ENCODE peak calls at places on chromosomes 1 and 21, in five cellular contexts. V is transverse colon, S is mucosa of descending colon, E is IMR-90, Z is heart right ventricle. T is an unnamed sample.

GRCh38 chr1:19009882-19010321 is 53.4 kb upstream of the IFFO2 start:
- DNase-seq in Z (no peak), S (no peak), E (peak; percentile 93), V (no peak), T (no peak)

GRCh38 chr1:212219679-212220463 is 65.3 kb upstream of the PPP2R5A start:
- DNase-seq in E (peak; percentile 38), S (no peak), V (no peak), Z (no peak), T (no peak)

GRCh38 chr1:198088360-198089071 is 68.3 kb upstream of the NEK7 start:
- DNase-seq in V (no peak), Z (no peak), S (no peak), E (peak; percentile 75), T (no peak)

GRCh38 chr1:82398357-82398756 is 597.6 kb downstream of the ADGRL2 start:
- DNase-seq in Z (no peak), E (no peak), V (no peak), S (no peak), T (no peak)

GRCh38 chr1:185850366-185850765 is 116.2 kb downstream of the HMCN1 start:
- DNase-seq in V (no peak), E (peak; percentile 30), Z (no peak), S (no peak), T (no peak)

GRCh38 chr21:21673959-21674358 is 675.8 kb downstream of the NCAM2 start:
- DNase-seq in Z (no peak), E (no peak), S (no peak), V (no peak), T (no peak)

GRCh38 chr1:52727114-52727586 is 897 bp downstream of the ZYG11B start:
- DNase-seq in Z (no peak), S (peak; percentile 21), V (peak; percentile 23), E (no peak), T (peak; percentile 27)

GRCh38 chr1:184755226-184756065 is 788 bp upstream of the EDEM3 start:
- DNase-seq in V (peak; percentile 13), Z (no peak), S (peak; percentile 49), E (no peak), T (peak; percentile 42)

GRCh38 chr1:181443231-181443853 is 40.0 kb upstream of the CACNA1E start:
- DNase-seq in S (no peak), E (no peak), V (no peak), Z (no peak), T (no peak)

GRCh38 chr1:207672525-207673130 is 27.7 kb downstream of the CR1L start:
- DNase-seq in V (peak; percentile 25), E (peak; percentile 21), S (peak; percentile 57), Z (no peak), T (peak; percentile 22)

GRCh38 chr21:17834639-17835354 is 15.6 kb upstream of the C21orf91 start:
- DNase-seq in E (no peak), Z (no peak), S (no peak), V (no peak), T (no peak)

GRCh38 chr1:193190096-193190744 is 3.8 kb upstream of the B3GALT2 start:
- DNase-seq in E (peak; percentile 33), V (no peak), S (no peak), Z (no peak), T (no peak)

DNA sequence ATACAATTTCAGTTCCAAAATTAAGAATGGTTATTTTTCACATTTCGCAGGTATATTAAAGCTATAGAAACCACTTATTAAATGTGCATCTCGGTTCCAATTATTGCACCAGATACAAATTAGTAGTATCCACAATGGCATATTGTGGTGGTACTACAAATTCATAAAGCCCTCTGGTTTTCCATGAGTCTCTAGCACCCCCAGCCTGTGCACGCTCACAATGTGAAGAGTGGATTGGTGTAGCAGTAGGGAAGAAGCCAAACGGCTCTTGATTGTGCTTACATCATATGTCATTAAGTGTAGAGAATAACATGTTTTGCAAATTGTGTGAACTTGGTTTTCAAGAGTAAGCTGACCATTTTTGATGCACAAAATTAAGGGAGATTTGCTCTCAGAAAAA is 1.9 kb upstream of the BRINP3 start:
- DNase-seq in V (peak; percentile 16), E (no peak), Z (no peak), S (peak; percentile 51), T (peak; percentile 32)
- TF ChIP-seq CTCF in V (no peak), E (no peak), Z (no peak), S (no peak), T (no peak)

GRCh38 chr1:66294692-66295384 is 239.1 kb upstream of the SGIP1 start:
- DNase-seq in E (peak; percentile 70), V (no peak), Z (no peak), S (no peak), T (no peak)

GRCh38 chr1:66298427-66298826 is 235.5 kb upstream of the SGIP1 start:
- DNase-seq in S (peak; percentile 53), E (no peak), Z (no peak), V (no peak), T (peak; percentile 56)

GRCh38 chr1:66295821-66296220 is 238.1 kb upstream of the SGIP1 start:
- DNase-seq in V (no peak), Z (no peak), E (no peak), S (no peak), T (no peak)

GRCh38 chr1:66296901-66297300 is 237.1 kb upstream of the SGIP1 start:
- DNase-seq in E (no peak), V (no peak), S (no peak), Z (no peak), T (no peak)

DNA sequence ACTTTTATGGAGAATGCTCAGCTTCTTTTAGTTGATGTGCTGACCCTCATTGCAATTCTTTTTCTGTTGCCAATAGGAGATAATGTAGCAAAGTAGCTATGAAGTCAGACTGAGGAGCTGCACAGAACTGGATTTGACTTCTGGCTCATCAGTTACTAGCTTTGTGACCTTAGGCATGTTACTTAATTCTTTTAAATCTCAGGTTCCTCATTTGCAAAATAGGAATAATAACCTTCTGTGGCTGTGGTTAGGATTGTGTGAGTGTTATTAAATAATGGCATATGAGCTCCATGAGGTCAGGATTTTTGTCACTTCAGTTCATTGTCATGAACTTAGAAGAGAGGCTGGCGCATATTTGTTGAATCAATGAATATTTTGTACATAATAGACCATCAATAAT is 237.6 kb upstream of the SGIP1 start:
- DNase-seq in V (no peak), Z (no peak), E (no peak), S (no peak), T (no peak)
- H3K4me1 ChIP-seq in V (no peaks in the 10 kb centered on the region), Z (peaks cover 44% of the 10 kb centered on the region), E (peaks cover 5% of the 10 kb centered on the region), S (no peaks in the 10 kb centered on the region), T (no peaks in the 10 kb centered on the region)

DNA sequence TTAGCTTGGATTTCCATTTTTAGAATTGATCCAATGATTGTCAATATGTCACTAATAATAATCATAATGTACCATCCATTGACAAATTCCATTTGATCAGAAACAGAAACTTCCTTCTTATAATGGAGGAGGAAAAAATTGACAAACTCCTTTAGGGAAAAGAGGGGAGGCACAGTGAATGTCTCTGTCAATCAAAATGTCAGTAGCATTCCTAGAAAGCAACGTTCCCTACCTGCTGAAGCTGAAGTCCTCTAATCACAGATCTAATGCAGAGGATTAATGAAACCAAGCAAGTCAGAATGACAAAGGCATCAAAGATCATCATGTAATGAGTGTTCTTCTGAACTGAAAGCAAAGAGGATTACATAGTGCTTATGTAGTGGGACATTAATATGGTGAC is 22.4 kb downstream of the MCOLN3 start:
- DNase-seq in E (no peak), Z (no peak), S (no peak), V (no peak), T (no peak)
- TF ChIP-seq CTCF in E (no peak), Z (no peak), S (no peak), V (no peak), T (no peak)

GRCh38 chr21:37385179-37385765 is 18.7 kb downstream of the DYRK1A start:
- DNase-seq in V (no peak), S (no peak), Z (no peak), E (no peak), T (no peak)

GRCh38 chr21:37393030-37393429 is 26.5 kb downstream of the DYRK1A start:
- DNase-seq in V (no peak), E (no peak), S (no peak), Z (no peak), T (no peak)

GRCh38 chr21:37386151-37386550 is 19.6 kb downstream of the DYRK1A start:
- DNase-seq in Z (no peak), V (no peak), S (no peak), E (no peak), T (no peak)

GRCh38 chr21:37393786-37394185 is 27.2 kb downstream of the DYRK1A start:
- DNase-seq in Z (no peak), V (no peak), S (no peak), E (no peak), T (no peak)

GRCh38 chr21:37389456-37389855 is 22.9 kb downstream of the DYRK1A start:
- DNase-seq in E (no peak), S (no peak), Z (no peak), V (no peak), T (no peak)
- H3K4me1 ChIP-seq in E (peaks cover 10% of the 10 kb centered on the region), S (peaks cover 19% of the 10 kb centered on the region), Z (peaks cover 96% of the 10 kb centered on the region), V (peaks cover 34% of the 10 kb centered on the region), T (peaks cover 13% of the 10 kb centered on the region)

DNA sequence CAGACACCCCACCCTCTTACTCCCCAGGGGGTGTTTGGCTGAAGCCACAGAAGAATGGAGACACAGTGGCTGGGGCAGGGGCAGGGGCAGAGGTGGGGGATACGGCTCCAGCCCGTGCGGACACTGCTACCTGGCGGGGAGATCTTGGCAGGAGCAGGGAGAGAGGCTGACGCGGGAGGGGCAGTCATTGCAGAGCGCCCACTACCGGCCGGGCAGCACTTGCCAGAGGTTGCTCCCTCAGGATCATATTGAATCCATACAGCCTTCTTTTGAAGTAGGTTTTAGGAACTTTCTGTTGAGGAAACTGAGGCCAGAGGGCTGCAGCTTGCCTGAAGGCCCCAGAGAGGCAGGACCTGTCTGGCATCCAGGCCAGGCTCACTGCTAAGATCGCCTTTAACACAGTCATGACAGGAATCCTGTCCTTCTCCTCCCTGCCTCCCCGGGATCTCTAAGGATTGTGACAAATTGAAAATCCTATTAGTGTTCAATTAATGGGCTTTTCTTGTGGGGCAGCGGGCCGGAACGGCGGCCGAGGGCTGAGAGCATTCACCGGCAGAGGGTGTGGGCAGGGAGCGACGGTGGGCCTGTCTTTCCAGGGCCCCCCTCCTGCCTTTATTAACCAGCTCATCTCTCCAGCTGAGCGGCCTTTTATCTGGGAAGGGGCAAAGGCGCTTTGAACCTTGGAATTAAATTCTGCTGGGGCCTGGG is 65.5 kb upstream of the WNT4 start:
- DNase-seq in E (no peak), S (peak; percentile 11), Z (no peak), V (no peak), T (no peak)
- TF ChIP-seq CTCF in E (no peak), S (no peak), Z (no peak), V (no peak), T (no peak)

DNA sequence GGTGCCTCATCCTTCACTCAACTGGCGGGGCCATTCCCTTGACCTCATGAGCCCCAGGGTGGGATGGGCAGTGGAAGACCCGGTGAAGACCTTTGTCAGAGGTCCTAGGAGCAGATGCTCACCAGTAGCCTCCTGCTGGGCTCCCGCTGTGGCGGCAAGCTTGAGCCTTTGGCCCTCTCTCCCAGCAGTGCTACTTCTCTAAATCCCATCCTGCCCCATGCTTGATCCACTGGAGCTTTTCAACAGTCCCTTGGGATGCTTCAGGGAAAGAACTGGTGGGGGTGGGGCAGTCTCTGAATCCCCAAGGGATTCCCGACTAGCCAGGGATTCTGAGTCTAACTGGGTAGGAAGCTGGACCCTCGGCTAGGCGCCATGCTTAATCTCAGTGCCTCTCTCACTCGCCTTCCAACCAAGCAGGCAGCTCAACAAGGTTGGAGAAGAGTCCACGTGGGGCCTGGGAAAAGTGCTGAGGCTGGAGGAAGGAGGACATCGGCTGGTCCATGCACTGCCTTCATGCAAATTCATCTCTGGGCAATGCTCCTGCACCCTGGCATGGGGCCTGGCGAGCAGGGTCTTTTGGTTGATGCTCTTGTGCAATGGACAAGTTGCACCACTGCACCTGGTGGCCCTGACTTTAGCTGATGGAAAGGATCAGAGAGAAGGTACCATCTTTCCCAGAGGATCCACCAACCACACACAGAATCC is 190.3 kb downstream of the GRIK3 start:
- DNase-seq in S (no peak), V (no peak), E (no peak), Z (no peak), T (no peak)
- H3K4me1 ChIP-seq in S (no peaks in the 10 kb centered on the region), V (no peaks in the 10 kb centered on the region), E (no peaks in the 10 kb centered on the region), Z (no peaks in the 10 kb centered on the region), T (no peaks in the 10 kb centered on the region)

GRCh38 chr1:221839321-221839720 is 97.4 kb upstream of the DUSP10 start:
- DNase-seq in S (no peak), E (no peak), V (no peak), Z (no peak), T (no peak)
- TF ChIP-seq CTCF in S (no peak), E (no peak), V (no peak), Z (no peak), T (no peak)

T was measured in colonic mucosa.